ENCODE peak calls at places on chromosomes 6 and 20, in nine cellular contexts. T, A, J, I, E, O, Q, R and F are unnamed samples.

GRCh38 chr20:57973886-57974285 is 254.6 kb downstream of the ANKRD60 start:
- ATAC-seq in T (no peak), A (no peak), J (no peak), I (no peak), E (no peak), O (no peak), Q (no peak), R (no peak), F (no peak)

GRCh38 chr20:50172347-50173013 is 18.1 kb upstream of the CEBPB start:
- ATAC-seq in T (peak), A (peak), J (peak), I (peak), E (peak), O (peak), Q (peak), R (peak), F (peak)

GRCh38 chr6:125477849-125478248 is 176.1 kb upstream of the HDDC2 start:
- ATAC-seq in T (no peak), A (no peak), J (peak), I (no peak), E (peak), O (peak), Q (no peak), R (no peak), F (no peak)

GRCh38 chr20:12083269-12083668 is 165.6 kb downstream of the BTBD3 start:
- ATAC-seq in T (no peak), A (no peak), J (no peak), I (no peak), E (no peak), O (no peak), Q (no peak), R (no peak), F (no peak)

GRCh38 chr20:32992015-32992641 is 12.1 kb downstream of the SUN5 start:
- ATAC-seq in T (no peak), A (no peak), J (no peak), I (no peak), E (no peak), O (no peak), Q (no peak), R (no peak), F (no peak)

GRCh38 chr6:15914553-15914952 is 214.3 kb upstream of the MYLIP start:
- ATAC-seq in T (no peak), A (no peak), J (no peak), I (no peak), E (no peak), O (no peak), Q (no peak), R (no peak), F (no peak)

GRCh38 chr20:59525500-59526241 is 78.7 kb upstream of the PHACTR3 start:
- ATAC-seq in T (no peak), A (peak), J (peak), I (peak), E (peak), O (peak), Q (peak), R (peak), F (peak)

GRCh38 chr20:10611357-10611756 is 62.4 kb downstream of the JAG1 start:
- ATAC-seq in T (peak), A (peak), J (peak), I (peak), E (peak), O (peak), Q (peak), R (peak), F (no peak)

GRCh38 chr6:141359953-141360352 is 772.8 kb upstream of the GJE1 start:
- ATAC-seq in T (no peak), A (no peak), J (peak), I (no peak), E (peak), O (peak), Q (peak), R (no peak), F (no peak)

GRCh38 chr6:106556368-106556960 is 72.8 kb downstream of the RTN4IP1 start:
- ATAC-seq in T (no peak), A (no peak), J (no peak), I (no peak), E (no peak), O (no peak), Q (no peak), R (no peak), F (no peak)

GRCh38 chr6:142975272-142975805 is 30.4 kb upstream of the HIVEP2 start:
- ATAC-seq in T (no peak), A (no peak), J (no peak), I (peak), E (no peak), O (no peak), Q (no peak), R (peak), F (no peak)

GRCh38 chr20:49455691-49456090 is 26.8 kb downstream of the KCNB1 start:
- ATAC-seq in T (no peak), A (no peak), J (no peak), I (no peak), E (no peak), O (no peak), Q (no peak), R (no peak), F (no peak)

GRCh38 chr20:20827992-20828597 is 115.7 kb upstream of the RALGAPA2 start:
- ATAC-seq in T (peak), A (no peak), J (no peak), I (no peak), E (no peak), O (no peak), Q (no peak), R (no peak), F (no peak)

GRCh38 chr6:36139431-36139830 is 9.1 kb downstream of the MAPK13 start:
- ATAC-seq in T (no peak), A (no peak), J (no peak), I (peak), E (no peak), O (no peak), Q (no peak), R (peak), F (no peak)

GRCh38 chr20:4812641-4813075 is 90.9 kb downstream of the PRND start:
- ATAC-seq in T (no peak), A (no peak), J (no peak), I (no peak), E (no peak), O (no peak), Q (no peak), R (no peak), F (no peak)

GRCh38 chr6:81381382-81381916 is 371.0 kb downstream of the TENT5A start:
- ATAC-seq in T (no peak), A (no peak), J (no peak), I (no peak), E (no peak), O (no peak), Q (peak), R (no peak), F (no peak)

GRCh38 chr6:53418288-53418687 is 69.5 kb upstream of the ELOVL5 start:
- ATAC-seq in T (no peak), A (no peak), J (no peak), I (no peak), E (no peak), O (no peak), Q (no peak), R (no peak), F (no peak)

GRCh38 chr6:51866867-51867266 is 220.5 kb downstream of the PKHD1 start:
- ATAC-seq in T (no peak), A (no peak), J (no peak), I (no peak), E (no peak), O (no peak), Q (no peak), R (no peak), F (no peak)

GRCh38 chr6:38716825-38717224 is 1.7 kb downstream of the DNAH8 start:
- ATAC-seq in T (no peak), A (no peak), J (no peak), I (no peak), E (no peak), O (no peak), Q (no peak), R (no peak), F (no peak)